ENCODE peak calls at places on chromosomes 7 and 10, in four cellular contexts. A is stimulated activated CD4-positive, alpha-beta T cell treated with anti-CD3 and anti-CD28 coated beads, Interleukin-4, amount 100 ng/mL, for 4 hours; V is non-pigmented ciliary epithelial cell; B is RKO. D is an unnamed sample.

GRCh38 chr10:6580279-6581029 is 378 bp upstream of the PRKCQ start:
- DNase-seq in B (peak; percentile 77), A (peak; percentile 93), V (no peak), D (peak; percentile 31)

GRCh38 chr7:99707096-99707495 is 27.3 kb upstream of the CYP3A5 start:
- DNase-seq in V (no peak), A (no peak), B (no peak), D (peak; percentile 24)

GRCh38 chr7:77338883-77339629 is 77.1 kb downstream of the GSAP start:
- DNase-seq in B (no peak), V (no peak), A (no peak), D (peak; percentile 58)

GRCh38 chr7:392822-393221 is 102.9 kb downstream of the FOXL3 start:
- DNase-seq in A (no peak), V (no peak), B (no peak), D (no peak)

GRCh38 chr7:151157645-151158329 is 9.7 kb downstream of the GBX1 start:
- DNase-seq in B (peak; percentile 28), V (peak; percentile 2), A (no peak), D (no peak)

GRCh38 chr10:18140149-18140956 is at the start of gene CACNB2:
- DNase-seq in A (no peak), V (no peak), B (no peak), D (peak; percentile 67)

GRCh38 chr7:23431596-23432284 is 38.6 kb downstream of the IGF2BP3 start:
- DNase-seq in V (no peak), B (no peak), A (no peak), D (peak; percentile 24)

GRCh38 chr7:79298145-79298760 is 155.2 kb downstream of the MAGI2 start:
- DNase-seq in V (no peak), A (no peak), B (peak; percentile 55), D (peak; percentile 85)

GRCh38 chr7:24877790-24878311 is 102.1 kb downstream of the OSBPL3 start:
- DNase-seq in B (no peak), A (no peak), V (no peak), D (peak; percentile 39)

GRCh38 chr7:134742688-134743350 is 36.6 kb upstream of the CALD1 start:
- DNase-seq in A (no peak), B (no peak), V (no peak), D (peak; percentile 95)

GRCh38 chr7:155456772-155457543 is 971 bp upstream of the EN2 start:
- DNase-seq in B (no peak), A (peak; percentile 28), V (peak; percentile 2), D (peak; percentile 45)

GRCh38 chr10:29714096-29714874 is 79.5 kb upstream of the SVIL start:
- DNase-seq in B (peak; percentile 90), A (no peak), V (peak; percentile 76), D (peak; percentile 95)

D was measured in fibroblast of the aortic adventitia.